ENCODE peak calls at places on chromosomes 5 and 9, in four cellular contexts. M, E, Y and I are unnamed samples.

GRCh38 chr9:108569624-108570023 is 286.2 kb downstream of the ACTL7B start:
- DNase-seq in M (peak), Y (no peak), E (peak), I (no peak)

GRCh38 chr9:5688109-5688508 is 59.2 kb downstream of the RIC1 start:
- DNase-seq in Y (no peak), M (peak), E (peak), I (no peak)

GRCh38 chr9:77800924-77801551 is 152.9 kb upstream of the GNA14 start:
- DNase-seq in Y (no peak), M (no peak), E (no peak), I (no peak)

GRCh38 chr9:99076483-99077171 is 28.3 kb upstream of the TGFBR1 start:
- DNase-seq in Y (no peak), M (no peak), E (no peak), I (peak)

GRCh38 chr5:154214236-154215106 is 23.9 kb downstream of the GALNT10 start:
- DNase-seq in E (peak), Y (no peak), M (peak), I (peak)

GRCh38 chr5:172833691-172834569 is at the start of gene ERGIC1:
- DNase-seq in Y (peak), M (peak), E (peak), I (peak)

GRCh38 chr9:78295731-78296130 is 1.2 kb upstream of the PSAT1 start:
- DNase-seq in Y (no peak), E (no peak), M (no peak), I (no peak)

GRCh38 chr9:135356796-135357195 is 122.8 kb upstream of the PPP1R26 start:
- DNase-seq in M (no peak), Y (no peak), E (no peak), I (no peak)

GRCh38 chr9:12916037-12916436 is 141.2 kb downstream of the LURAP1L start:
- DNase-seq in M (peak), E (peak), Y (peak), I (no peak)

GRCh38 chr9:124074746-124075145 is 63.2 kb downstream of the LHX2 start:
- DNase-seq in M (no peak), Y (no peak), E (no peak), I (no peak)

GRCh38 chr5:123665822-123666371 is 153.9 kb downstream of the CSNK1G3 start:
- DNase-seq in Y (no peak), E (no peak), M (no peak), I (no peak)

DNA sequence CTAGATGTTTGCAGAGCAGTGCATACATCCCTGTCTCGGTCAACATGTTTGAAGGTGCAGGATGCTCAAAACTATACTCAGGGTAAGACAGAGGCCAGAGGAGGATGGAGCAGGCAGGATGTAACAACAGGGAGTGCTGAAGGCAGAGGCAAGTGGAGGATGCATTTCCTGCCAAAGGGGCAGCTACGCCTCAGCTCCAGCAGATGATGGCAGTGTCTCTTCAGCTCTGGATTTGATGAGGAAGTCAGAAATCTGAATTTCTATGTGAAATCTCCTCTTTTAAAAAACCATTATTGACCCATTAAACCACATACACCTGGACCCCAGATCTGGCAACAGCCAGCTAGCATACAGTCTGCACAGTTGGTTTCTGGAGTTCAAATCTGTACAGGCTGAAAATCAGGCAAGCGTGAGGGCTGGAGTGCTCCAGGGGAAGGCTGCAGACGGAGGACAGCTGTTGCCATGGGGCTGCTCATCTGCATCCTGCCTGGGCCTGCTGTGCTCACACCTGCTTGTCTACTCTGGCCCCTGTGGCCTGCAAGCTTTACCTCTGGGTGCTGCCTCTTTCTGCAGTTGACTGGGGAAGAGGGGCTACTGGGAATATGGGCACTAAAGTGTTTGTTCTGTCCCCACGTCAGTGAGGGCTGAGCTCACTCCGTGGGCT is 152.9 kb upstream of the SLC28A3 start:
- DNase-seq in E (no peak), M (no peak), Y (no peak), I (no peak)
- TF ChIP-seq CTCF in E (no peak), M (no peak), Y (no peak), I (no peak)

DNA sequence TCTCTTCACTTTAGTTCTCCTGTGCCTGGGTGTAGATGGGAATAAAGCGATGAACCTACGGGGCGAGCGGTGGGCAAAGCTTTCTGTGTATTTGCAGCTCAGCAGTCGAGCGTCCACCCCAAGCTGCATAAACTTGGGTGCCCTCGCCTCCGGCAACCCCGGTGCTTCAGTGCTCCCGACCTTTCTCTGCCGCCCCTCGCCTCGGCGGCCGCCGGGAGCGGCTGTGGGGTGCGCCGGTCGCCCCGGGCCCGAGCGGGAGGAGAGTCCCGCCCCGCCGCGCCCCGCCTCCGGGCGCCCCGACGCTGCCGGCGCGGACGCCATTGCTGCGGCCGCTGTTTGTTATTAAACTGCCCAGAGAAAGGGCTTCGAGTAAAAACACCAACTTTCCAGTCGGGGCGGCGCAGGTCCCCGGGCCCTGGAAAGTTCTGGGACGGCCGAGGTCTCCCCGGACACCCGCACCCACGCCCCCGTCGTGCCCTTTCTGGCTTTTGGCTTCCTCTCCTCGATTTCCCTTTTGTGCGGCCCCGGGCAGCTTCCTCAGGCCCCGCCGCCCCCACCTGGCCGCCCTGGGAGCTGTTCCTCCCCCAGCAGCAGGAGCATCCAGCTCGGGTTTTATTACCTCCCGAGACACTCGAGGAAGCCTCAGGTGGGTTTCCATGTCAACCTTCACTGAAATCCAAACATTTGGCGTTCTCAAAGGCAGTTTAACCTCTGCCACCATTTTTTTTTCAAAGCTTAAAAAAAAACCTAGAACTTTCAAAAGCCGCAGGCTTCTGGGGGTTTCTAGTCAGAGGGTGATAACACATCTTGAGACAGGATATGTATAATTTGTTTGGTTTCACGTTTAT is 334.3 kb downstream of the CWC27 start:
- DNase-seq in Y (peak), E (peak), M (peak), I (peak)
- TF ChIP-seq CTCF in Y (no peak), E (no peak), M (no peak), I (no peak)

DNA sequence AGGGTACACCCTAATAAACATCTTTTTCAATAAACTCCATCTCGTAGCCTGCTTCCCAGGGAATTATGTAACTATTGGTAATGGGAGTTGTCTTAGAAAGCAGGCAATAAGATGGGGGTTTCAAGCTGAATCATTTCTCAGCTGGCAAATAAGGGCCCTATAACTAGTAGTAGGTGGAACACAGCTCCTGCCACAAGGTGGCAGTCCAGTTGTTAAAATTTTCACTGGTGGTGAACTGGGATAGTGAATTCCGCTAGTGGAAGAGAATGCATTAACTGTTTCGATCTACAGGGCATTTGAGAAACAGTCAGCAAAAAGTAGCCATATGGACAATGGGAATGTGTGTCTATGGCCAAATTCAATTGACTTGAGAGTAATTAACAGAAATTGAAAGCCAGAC is 27.7 kb downstream of the PCDHB15 start:
- DNase-seq in E (no peak), M (no peak), Y (no peak), I (no peak)
- TF ChIP-seq CTCF in E (no peak), M (no peak), Y (no peak), I (no peak)

GRCh38 chr5:53915120-53915519 is 354.7 kb downstream of the NDUFS4 start:
- DNase-seq in E (no peak), Y (no peak), M (no peak), I (no peak)

GRCh38 chr5:53913941-53914340 is 353.5 kb downstream of the NDUFS4 start:
- DNase-seq in M (no peak), E (no peak), Y (no peak), I (no peak)

GRCh38 chr5:53922508-53923498 is 362.4 kb downstream of the NDUFS4 start:
- DNase-seq in E (no peak), Y (no peak), M (no peak), I (no peak)

DNA sequence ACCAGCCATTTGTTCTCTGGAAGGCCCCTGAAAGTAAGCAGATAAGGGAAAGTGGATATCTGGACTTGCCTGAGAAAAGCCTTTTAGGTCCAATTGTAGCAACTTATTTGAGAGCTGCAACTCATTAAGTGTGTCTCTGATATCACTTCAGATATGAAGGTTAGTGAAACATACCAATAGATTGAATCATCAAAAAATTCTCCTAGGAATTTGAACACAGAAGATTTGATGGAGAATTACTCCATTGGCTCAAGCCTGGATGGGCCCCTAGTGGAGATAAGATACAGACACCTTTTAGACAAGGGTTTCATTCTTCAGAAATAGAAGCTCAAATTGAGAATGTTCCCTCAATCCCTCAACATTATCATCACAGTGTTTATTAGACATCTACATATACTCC is 356.7 kb downstream of the NDUFS4 start:
- DNase-seq in M (peak), E (peak), Y (no peak), I (no peak)
- TF ChIP-seq CTCF in M (peak), E (peak), Y (no peak), I (no peak)

GRCh38 chr5:170302729-170303501 is 5.3 kb upstream of the LCP2 start:
- DNase-seq in M (no peak), Y (no peak), E (peak), I (peak)
- TF ChIP-seq CTCF in M (no peak), Y (no peak), E (no peak), I (peak)

DNA sequence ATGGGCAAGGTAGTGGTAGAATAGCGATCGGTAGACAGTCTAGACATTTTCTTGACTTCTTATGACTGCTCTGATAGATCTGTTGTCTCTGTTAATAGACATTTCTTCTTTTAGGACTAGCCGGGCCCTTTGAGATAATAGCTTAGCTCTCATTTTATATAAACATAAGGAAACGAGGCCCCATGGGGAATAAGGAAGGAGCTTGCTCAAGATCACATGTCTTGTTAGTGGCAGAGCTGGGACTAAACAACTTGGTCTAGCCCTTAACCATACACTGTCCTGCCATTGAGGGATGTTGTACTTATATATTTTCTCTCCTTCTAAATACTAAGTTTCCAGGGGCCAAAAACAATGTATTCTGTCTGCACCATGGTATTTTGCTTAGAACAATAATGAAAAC is 140.0 kb downstream of the GCNT1 start:
- DNase-seq in M (no peak), E (no peak), Y (no peak), I (no peak)
- TF ChIP-seq CTCF in M (no peak), E (no peak), Y (no peak), I (no peak)

DNA sequence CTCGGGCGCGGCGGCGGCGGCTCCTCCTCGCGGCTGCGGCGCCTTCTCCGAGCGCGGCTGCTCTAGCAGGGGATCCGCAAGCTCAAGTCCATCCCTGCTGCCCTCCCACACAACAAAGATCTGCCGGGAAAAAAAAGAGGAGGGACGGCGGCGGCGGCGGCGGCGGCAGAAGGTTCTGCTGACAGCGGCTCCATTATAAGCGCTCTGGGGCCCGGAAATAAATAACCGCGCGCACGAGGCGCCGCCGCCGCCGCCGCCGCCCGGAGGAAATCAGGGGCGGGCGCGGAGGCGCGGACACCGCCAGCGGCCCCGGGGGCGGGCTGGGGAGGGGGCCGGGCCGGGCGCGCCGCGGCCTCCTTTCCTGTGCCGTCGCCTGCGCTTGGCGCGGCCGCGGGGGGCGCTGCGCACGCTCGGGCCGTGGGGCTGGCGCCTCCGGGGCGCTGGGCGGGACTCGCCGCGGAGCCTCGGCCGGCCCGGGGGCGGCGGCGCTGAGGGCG is at the start of gene ANKH:
- DNase-seq in E (peak), M (peak), Y (peak), I (peak)
- TF ChIP-seq CTCF in E (no peak), M (no peak), Y (peak), I (no peak)

GRCh38 chr5:1273745-1274144 is 21.1 kb downstream of the TERT start:
- DNase-seq in Y (no peak), M (no peak), E (no peak), I (peak)
- TF ChIP-seq CTCF in Y (no peak), M (no peak), E (no peak), I (no peak)

DNA sequence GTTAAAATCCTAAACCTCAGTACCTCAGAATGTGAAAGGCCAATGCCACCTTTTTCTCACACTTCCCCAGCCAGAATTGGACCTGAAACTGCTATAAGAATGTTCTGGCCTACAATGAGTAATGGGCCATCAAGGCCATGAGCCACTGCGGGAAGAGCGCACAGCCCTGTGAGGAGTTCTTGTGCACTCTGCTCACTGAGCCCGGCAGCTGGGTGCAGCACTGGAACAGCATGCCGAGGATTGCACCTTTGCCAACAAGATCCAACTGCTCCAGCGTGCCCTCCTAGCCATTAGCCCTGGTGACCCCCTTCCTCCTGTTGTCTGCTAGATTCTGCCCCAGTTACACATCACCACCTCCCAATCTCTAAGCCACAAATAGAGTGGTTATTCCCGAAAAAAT is 758.1 kb downstream of the PRELID2 start:
- DNase-seq in M (no peak), E (no peak), Y (no peak), I (no peak)
- TF ChIP-seq CTCF in M (no peak), E (no peak), Y (no peak), I (no peak)

GRCh38 chr5:134851307-134851923 is 5.6 kb downstream of the C5orf24 start:
- DNase-seq in E (peak), M (peak), Y (no peak), I (no peak)
- TF ChIP-seq CTCF in E (peak), M (peak), Y (peak), I (peak)